ENCODE peak calls at places on chromosomes 12 and 14, in six cellular contexts. One of them, this sample, is unnamed.

GRCh38 chr12:95216704-95217376 is 427 bp downstream of the FGD6 start:
- DNase-seq in H1: no peak
- DNase-seq in K562: no peak
- DNase-seq in A549: peak
- DNase-seq in HepG2: peak
- DNase-seq in endothelial cell of umbilical vein: peak
- DNase-seq in this sample: no peak

GRCh38 chr12:39037115-39037514 is 131.7 kb upstream of the CPNE8 start:
- DNase-seq in A549: no peak
- DNase-seq in HepG2: no peak
- DNase-seq in K562: no peak
- DNase-seq in H1: no peak
- DNase-seq in endothelial cell of umbilical vein: no peak
- DNase-seq in this sample: no peak

GRCh38 chr14:104304451-104305351 is 166.3 kb downstream of the KIF26A start:
- DNase-seq in endothelial cell of umbilical vein: no peak
- DNase-seq in HepG2: no peak
- DNase-seq in K562: no peak
- DNase-seq in H1: no peak
- DNase-seq in A549: no peak
- DNase-seq in this sample: no peak

GRCh38 chr12:89775336-89776005 is 66.8 kb upstream of the ATP2B1 start:
- DNase-seq in K562: no peak
- DNase-seq in H1: no peak
- DNase-seq in HepG2: no peak
- DNase-seq in A549: peak
- DNase-seq in endothelial cell of umbilical vein: no peak
- DNase-seq in this sample: no peak

GRCh38 chr12:89064151-89064550 is 288.1 kb downstream of the DUSP6 start:
- DNase-seq in K562: no peak
- DNase-seq in endothelial cell of umbilical vein: no peak
- DNase-seq in H1: no peak
- DNase-seq in A549: no peak
- DNase-seq in HepG2: no peak
- DNase-seq in this sample: no peak

GRCh38 chr14:33704486-33704885 is 246.4 kb downstream of the EGLN3 start:
- DNase-seq in A549: no peak
- DNase-seq in HepG2: no peak
- DNase-seq in endothelial cell of umbilical vein: no peak
- DNase-seq in H1: no peak
- DNase-seq in K562: no peak
- DNase-seq in this sample: no peak

GRCh38 chr14:62269204-62269603 is 507.0 kb downstream of the SNAPC1 start:
- DNase-seq in A549: no peak
- DNase-seq in H1: no peak
- DNase-seq in K562: no peak
- DNase-seq in endothelial cell of umbilical vein: no peak
- DNase-seq in HepG2: no peak
- DNase-seq in this sample: no peak

GRCh38 chr12:125954362-125954761 is 889.1 kb downstream of the AACS start:
- DNase-seq in K562: no peak
- DNase-seq in endothelial cell of umbilical vein: no peak
- DNase-seq in H1: no peak
- DNase-seq in A549: no peak
- DNase-seq in HepG2: no peak
- DNase-seq in this sample: no peak

GRCh38 chr14:41285193-41285748 is 321.4 kb upstream of the LRFN5 start:
- DNase-seq in H1: peak
- DNase-seq in A549: no peak
- DNase-seq in K562: no peak
- DNase-seq in HepG2: peak
- DNase-seq in endothelial cell of umbilical vein: no peak
- DNase-seq in this sample: peak

GRCh38 chr14:41280745-41281144 is 325.9 kb upstream of the LRFN5 start:
- DNase-seq in endothelial cell of umbilical vein: no peak
- DNase-seq in HepG2: no peak
- DNase-seq in K562: no peak
- DNase-seq in H1: no peak
- DNase-seq in A549: no peak
- DNase-seq in this sample: no peak
- TF ChIP-seq JUN in endothelial cell of umbilical vein: no peak
- TF ChIP-seq JUN in HepG2: no peak
- TF ChIP-seq JUN in K562: no peak
- TF ChIP-seq JUN in H1: no peak
- TF ChIP-seq JUN in A549: no peak
- TF ChIP-seq JUN in this sample: no peak

DNA sequence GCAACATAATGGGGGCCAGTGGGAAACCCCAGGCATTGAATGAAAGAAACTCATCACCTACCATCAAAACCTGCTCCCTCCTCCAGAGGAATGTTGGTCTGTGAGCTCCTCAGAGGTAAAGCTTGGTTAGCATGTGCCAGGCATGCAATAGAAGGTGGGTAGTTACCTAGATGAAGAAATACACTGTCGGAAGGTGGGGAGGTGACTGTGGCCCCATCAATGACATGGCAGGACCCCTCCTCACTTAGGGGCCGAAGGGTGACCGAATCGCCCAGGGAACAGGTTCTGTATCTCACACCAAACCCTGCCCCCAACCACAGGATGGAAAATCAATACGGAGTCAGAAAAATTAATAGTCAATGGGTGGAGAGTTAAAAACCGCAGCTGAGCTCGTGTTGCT is 135.6 kb downstream of the BCL11B start:
- DNase-seq in A549: no peak
- DNase-seq in HepG2: no peak
- DNase-seq in H1: no peak
- DNase-seq in endothelial cell of umbilical vein: no peak
- DNase-seq in K562: no peak
- DNase-seq in this sample: no peak
- TF ChIP-seq JUN in A549: no peak
- TF ChIP-seq JUN in HepG2: no peak
- TF ChIP-seq JUN in H1: no peak
- TF ChIP-seq JUN in endothelial cell of umbilical vein: no peak
- TF ChIP-seq JUN in K562: no peak
- TF ChIP-seq JUN in this sample: no peak

GRCh38 chr14:54621686-54622085 is 54.8 kb downstream of the SAMD4A start:
- DNase-seq in K562: no peak
- DNase-seq in HepG2: no peak
- DNase-seq in H1: no peak
- DNase-seq in A549: no peak
- DNase-seq in endothelial cell of umbilical vein: no peak
- DNase-seq in this sample: no peak
- TF ChIP-seq JUN in K562: no peak
- TF ChIP-seq JUN in HepG2: no peak
- TF ChIP-seq JUN in H1: no peak
- TF ChIP-seq JUN in A549: no peak
- TF ChIP-seq JUN in endothelial cell of umbilical vein: no peak
- TF ChIP-seq JUN in this sample: no peak

GRCh38 chr14:72970058-72970630 is 43.9 kb downstream of the DCAF4 start:
- DNase-seq in A549: no peak
- DNase-seq in endothelial cell of umbilical vein: no peak
- DNase-seq in K562: no peak
- DNase-seq in H1: no peak
- DNase-seq in HepG2: no peak
- DNase-seq in this sample: no peak

GRCh38 chr14:72961579-72962335 is 35.5 kb downstream of the DCAF4 start:
- DNase-seq in HepG2: no peak
- DNase-seq in endothelial cell of umbilical vein: no peak
- DNase-seq in A549: peak
- DNase-seq in K562: no peak
- DNase-seq in H1: no peak
- DNase-seq in this sample: no peak

GRCh38 chr14:72962829-72963312 is 36.6 kb downstream of the DCAF4 start:
- DNase-seq in HepG2: peak
- DNase-seq in A549: peak
- DNase-seq in K562: peak
- DNase-seq in H1: peak
- DNase-seq in endothelial cell of umbilical vein: peak
- DNase-seq in this sample: peak

GRCh38 chr14:72966038-72966437 is 39.8 kb downstream of the DCAF4 start:
- DNase-seq in K562: no peak
- DNase-seq in HepG2: no peak
- DNase-seq in A549: no peak
- DNase-seq in H1: no peak
- DNase-seq in endothelial cell of umbilical vein: no peak
- DNase-seq in this sample: no peak

GRCh38 chr14:72965249-72965648 is 39.0 kb downstream of the DCAF4 start:
- DNase-seq in H1: no peak
- DNase-seq in endothelial cell of umbilical vein: no peak
- DNase-seq in K562: peak
- DNase-seq in A549: no peak
- DNase-seq in HepG2: peak
- DNase-seq in this sample: no peak
- TF ChIP-seq JUN in H1: no peak
- TF ChIP-seq JUN in endothelial cell of umbilical vein: no peak
- TF ChIP-seq JUN in K562: no peak
- TF ChIP-seq JUN in A549: no peak
- TF ChIP-seq JUN in HepG2: no peak
- TF ChIP-seq JUN in this sample: no peak

DNA sequence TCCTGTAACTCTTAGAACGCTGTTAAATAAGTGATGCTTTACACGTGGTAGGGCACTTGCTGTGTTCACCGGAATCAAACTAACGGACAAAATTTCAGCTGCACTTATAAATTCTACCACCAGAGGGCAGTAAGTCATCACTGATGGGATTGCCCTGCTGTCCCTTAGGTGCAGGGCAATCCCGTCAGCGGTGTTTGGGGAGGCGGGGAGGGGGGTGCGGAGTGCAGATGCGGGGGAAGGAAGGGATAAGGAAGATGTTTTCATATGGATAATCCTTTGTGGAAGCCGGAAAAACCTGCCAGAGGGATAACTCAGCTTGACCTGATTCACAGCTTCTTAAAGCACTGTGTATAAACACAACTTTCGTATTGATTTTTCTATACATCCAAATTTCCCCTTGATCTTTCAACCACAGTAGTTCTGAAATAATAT is 21.7 kb upstream of the SLC10A1 start:
- DNase-seq in H1: peak
- DNase-seq in endothelial cell of umbilical vein: peak
- DNase-seq in K562: peak
- DNase-seq in HepG2: peak
- DNase-seq in A549: peak
- DNase-seq in this sample: peak
- TF ChIP-seq JUN in H1: no peak
- TF ChIP-seq JUN in endothelial cell of umbilical vein: no peak
- TF ChIP-seq JUN in K562: no peak
- TF ChIP-seq JUN in HepG2: no peak
- TF ChIP-seq JUN in A549: no peak
- TF ChIP-seq JUN in this sample: no peak

GRCh38 chr12:41034686-41035085 is 153.4 kb upstream of the PDZRN4 start:
- DNase-seq in H1: no peak
- DNase-seq in K562: no peak
- DNase-seq in HepG2: no peak
- DNase-seq in endothelial cell of umbilical vein: no peak
- DNase-seq in A549: no peak
- DNase-seq in this sample: no peak
- TF ChIP-seq JUN in H1: no peak
- TF ChIP-seq JUN in K562: no peak
- TF ChIP-seq JUN in HepG2: no peak
- TF ChIP-seq JUN in endothelial cell of umbilical vein: no peak
- TF ChIP-seq JUN in A549: no peak
- TF ChIP-seq JUN in this sample: no peak